ENCODE peak calls at places on chromosomes 7 and 10, in five cellular contexts. One of them, this sample, is unnamed. For H3K36me3, the result is how much of the 10 kb centered on the place peaks cover.

GRCh38 chr7:27210441-27211083 is 10.7 kb upstream of the HOXA13 start:
- DNase-seq in thoracic aorta: no peak
- DNase-seq in suprapubic skin: no peak
- DNase-seq in left lung: no peak
- DNase-seq in ovary: no peak
- DNase-seq in this sample: no peak

GRCh38 chr10:48523212-48523819 is 81.6 kb downstream of the ARHGAP22 start:
- DNase-seq in suprapubic skin: no peak
- DNase-seq in left lung: no peak
- DNase-seq in ovary: peak
- DNase-seq in thoracic aorta: peak
- DNase-seq in this sample: peak

GRCh38 chr10:35415505-35415904 is 79.2 kb downstream of the CCNY start:
- DNase-seq in ovary: no peak
- DNase-seq in thoracic aorta: no peak
- DNase-seq in suprapubic skin: no peak
- DNase-seq in left lung: no peak
- DNase-seq in this sample: no peak

GRCh38 chr10:55374060-55374459 is 573.0 kb upstream of the PCDH15 start:
- DNase-seq in suprapubic skin: no peak
- DNase-seq in ovary: no peak
- DNase-seq in thoracic aorta: no peak
- DNase-seq in left lung: no peak
- DNase-seq in this sample: no peak

GRCh38 chr10:131311661-131312260 is at the start of gene TCERG1L:
- DNase-seq in thoracic aorta: no peak
- DNase-seq in ovary: peak
- DNase-seq in suprapubic skin: no peak
- DNase-seq in left lung: no peak
- DNase-seq in this sample: no peak

GRCh38 chr7:98802088-98802780 is 67.6 kb downstream of the TMEM130 start:
- DNase-seq in ovary: no peak
- DNase-seq in left lung: peak
- DNase-seq in thoracic aorta: peak
- DNase-seq in suprapubic skin: no peak
- DNase-seq in this sample: peak

GRCh38 chr10:77420942-77421523 is 216.6 kb downstream of the KCNMA1 start:
- DNase-seq in thoracic aorta: no peak
- DNase-seq in suprapubic skin: no peak
- DNase-seq in left lung: no peak
- DNase-seq in ovary: no peak
- DNase-seq in this sample: no peak

GRCh38 chr7:73980206-73980605 is 47.8 kb upstream of the ELN start:
- DNase-seq in thoracic aorta: no peak
- DNase-seq in suprapubic skin: peak
- DNase-seq in left lung: no peak
- DNase-seq in ovary: no peak
- DNase-seq in this sample: no peak

GRCh38 chr10:124146491-124146890 is 53.1 kb upstream of the CHST15 start:
- DNase-seq in suprapubic skin: no peak
- DNase-seq in left lung: no peak
- DNase-seq in ovary: no peak
- DNase-seq in thoracic aorta: no peak
- DNase-seq in this sample: peak

GRCh38 chr7:128861957-128862570 is 592 bp upstream of the ATP6V1F start:
- DNase-seq in suprapubic skin: no peak
- DNase-seq in thoracic aorta: no peak
- DNase-seq in left lung: no peak
- DNase-seq in ovary: no peak
- DNase-seq in this sample: no peak

GRCh38 chr7:128862571-128863432 is at the start of gene ATP6V1F:
- DNase-seq in suprapubic skin: peak
- DNase-seq in left lung: peak
- DNase-seq in thoracic aorta: peak
- DNase-seq in ovary: peak
- DNase-seq in this sample: peak

GRCh38 chr7:128858380-128859231 is 4.0 kb upstream of the ATP6V1F start:
- DNase-seq in thoracic aorta: no peak
- DNase-seq in ovary: no peak
- DNase-seq in left lung: peak
- DNase-seq in suprapubic skin: no peak
- DNase-seq in this sample: no peak

GRCh38 chr7:128859232-128860157 is 3.2 kb upstream of the ATP6V1F start:
- DNase-seq in ovary: no peak
- DNase-seq in thoracic aorta: no peak
- DNase-seq in left lung: no peak
- DNase-seq in suprapubic skin: no peak
- DNase-seq in this sample: no peak

GRCh38 chr7:128860158-128861073 is 2.2 kb upstream of the ATP6V1F start:
- DNase-seq in suprapubic skin: no peak
- DNase-seq in thoracic aorta: no peak
- DNase-seq in left lung: no peak
- DNase-seq in ovary: no peak
- DNase-seq in this sample: no peak
- TF ChIP-seq CTCF in suprapubic skin: no peak
- TF ChIP-seq CTCF in thoracic aorta: no peak
- TF ChIP-seq CTCF in left lung: no peak
- TF ChIP-seq CTCF in ovary: no peak
- TF ChIP-seq CTCF in this sample: no peak

GRCh38 chr7:47285860-47286491 is 295.9 kb downstream of the TNS3 start:
- DNase-seq in ovary: no peak
- DNase-seq in left lung: no peak
- DNase-seq in thoracic aorta: no peak
- DNase-seq in suprapubic skin: no peak
- DNase-seq in this sample: no peak
- H3K36me3 ChIP-seq in ovary: under half
- H3K36me3 ChIP-seq in left lung: half or more
- H3K36me3 ChIP-seq in thoracic aorta: under half
- H3K36me3 ChIP-seq in suprapubic skin: under half
- H3K36me3 ChIP-seq in this sample: half or more

DNA sequence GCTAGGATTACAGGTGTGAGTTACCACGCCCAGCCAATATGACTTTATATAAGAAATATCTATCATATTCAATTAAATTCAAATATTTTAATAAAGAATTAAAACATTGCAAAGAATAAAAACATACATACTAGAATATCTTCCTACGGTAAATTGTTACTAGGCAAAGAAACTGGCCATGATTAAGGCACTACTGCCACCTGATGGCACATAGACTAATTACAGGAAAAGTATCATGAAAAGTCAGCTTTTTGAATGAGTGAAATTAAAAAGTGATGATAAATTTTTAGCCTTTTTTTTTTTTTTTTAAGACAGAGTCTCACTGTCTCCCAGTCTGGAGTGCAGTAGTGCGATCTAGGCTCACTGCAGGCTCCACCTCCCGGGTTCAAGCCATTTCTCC is 30.9 kb downstream of the MRPS33 start:
- DNase-seq in thoracic aorta: no peak
- DNase-seq in ovary: no peak
- DNase-seq in left lung: no peak
- DNase-seq in suprapubic skin: no peak
- DNase-seq in this sample: no peak
- TF ChIP-seq CTCF in thoracic aorta: no peak
- TF ChIP-seq CTCF in ovary: no peak
- TF ChIP-seq CTCF in left lung: no peak
- TF ChIP-seq CTCF in suprapubic skin: no peak
- TF ChIP-seq CTCF in this sample: no peak

GRCh38 chr7:128758553-128758952 is 17.0 kb downstream of the OPN1SW start:
- DNase-seq in thoracic aorta: no peak
- DNase-seq in left lung: no peak
- DNase-seq in suprapubic skin: no peak
- DNase-seq in ovary: no peak
- DNase-seq in this sample: no peak
- H3K36me3 ChIP-seq in thoracic aorta: under half
- H3K36me3 ChIP-seq in left lung: half or more
- H3K36me3 ChIP-seq in suprapubic skin: half or more
- H3K36me3 ChIP-seq in ovary: under half
- H3K36me3 ChIP-seq in this sample: under half

GRCh38 chr7:127270093-127270492 is 17.4 kb upstream of the GRM8 start:
- DNase-seq in left lung: no peak
- DNase-seq in thoracic aorta: no peak
- DNase-seq in ovary: no peak
- DNase-seq in suprapubic skin: no peak
- DNase-seq in this sample: no peak

GRCh38 chr7:127266047-127266446 is 13.3 kb upstream of the GRM8 start:
- DNase-seq in left lung: no peak
- DNase-seq in thoracic aorta: no peak
- DNase-seq in ovary: no peak
- DNase-seq in suprapubic skin: no peak
- DNase-seq in this sample: no peak

DNA sequence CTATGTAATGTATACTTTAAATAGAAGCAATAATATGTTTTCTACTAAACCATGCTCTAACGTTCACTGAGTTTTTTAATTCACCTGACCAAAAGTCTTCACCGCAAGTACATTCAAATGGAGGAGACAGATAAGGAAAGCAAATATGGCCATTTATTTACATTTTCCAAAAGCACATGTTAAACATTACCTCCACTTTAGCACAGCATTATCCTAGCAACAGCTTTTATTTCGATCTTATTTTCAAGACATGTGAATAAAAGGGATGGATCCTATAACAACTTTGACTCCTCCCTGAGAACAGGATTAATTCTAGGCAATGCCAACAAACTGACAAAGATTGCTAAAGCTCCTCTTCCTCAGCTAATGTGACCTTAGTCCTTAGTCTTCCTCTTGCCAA is 11.5 kb upstream of the GRM8 start:
- DNase-seq in suprapubic skin: no peak
- DNase-seq in left lung: no peak
- DNase-seq in thoracic aorta: no peak
- DNase-seq in ovary: no peak
- DNase-seq in this sample: no peak
- TF ChIP-seq CTCF in suprapubic skin: no peak
- TF ChIP-seq CTCF in left lung: no peak
- TF ChIP-seq CTCF in thoracic aorta: no peak
- TF ChIP-seq CTCF in ovary: no peak
- TF ChIP-seq CTCF in this sample: no peak